ENCODE peak calls at places on chromosomes 2 and 18, in four cellular contexts. I is right lobe of liver, T is endothelial cell of umbilical vein, C is sigmoid colon. E is an unnamed sample. For H3K9me3, the result is how much of the 10 kb centered on the place peaks cover.

GRCh38 chr2:39216495-39217191 is 27.1 kb downstream of the CDKL4 start:
- DNase-seq in I (no peak), T (no peak), C (no peak), E (no peak)

GRCh38 chr2:231104115-231104713 is 20.6 kb downstream of the HTR2B start:
- DNase-seq in I (no peak), T (peak), C (peak), E (peak)

GRCh38 chr2:203811491-203812221 is 55.9 kb upstream of the CTLA4 start:
- DNase-seq in I (peak), T (peak), C (peak), E (peak)

GRCh38 chr2:230230087-230230486 is 4.6 kb downstream of the SP140 start:
- DNase-seq in I (no peak), T (peak), C (no peak), E (no peak)

GRCh38 chr18:22466608-22467390 is 49.1 kb upstream of the CTAGE1 start:
- DNase-seq in I (no peak), T (peak), C (no peak), E (peak)

GRCh38 chr2:59594671-59595222 is 958.7 kb downstream of the BCL11A start:
- DNase-seq in I (no peak), T (no peak), C (no peak), E (no peak)

GRCh38 chr2:48343571-48344440 is 186.1 kb upstream of the STON1 start:
- DNase-seq in I (no peak), T (peak), C (no peak), E (no peak)

GRCh38 chr2:217714268-217714643 is 288.5 kb downstream of the TNS1 start:
- DNase-seq in I (peak), T (peak), C (peak), E (no peak)

GRCh38 chr2:120684225-120684624 is 51.4 kb upstream of the GLI2 start:
- DNase-seq in I (no peak), T (no peak), C (peak), E (no peak)

GRCh38 chr2:82650038-82650437 is 1809.0 kb downstream of the SUCLG1 start:
- DNase-seq in I (no peak), T (no peak), C (no peak), E (no peak)

GRCh38 chr2:1745171-1746023 is 1.1 kb upstream of the PXDN start:
- DNase-seq in I (peak), T (no peak), C (no peak), E (no peak)

GRCh38 chr2:46230677-46231425 is 66.4 kb upstream of the EPAS1 start:
- DNase-seq in I (no peak), T (no peak), C (no peak), E (no peak)

GRCh38 chr2:9328931-9329330 is 94.4 kb downstream of the ITGB1BP1 start:
- DNase-seq in I (no peak), T (no peak), C (no peak), E (no peak)

GRCh38 chr2:111168528-111168929 is 47.8 kb downstream of the BCL2L11 start:
- DNase-seq in I (no peak), T (peak), C (no peak), E (peak)

GRCh38 chr2:174544156-174544555 is 53.4 kb downstream of the WIPF1 start:
- DNase-seq in I (no peak), T (no peak), C (no peak), E (no peak)

GRCh38 chr2:47065771-47066380 is 89.2 kb downstream of the STPG4 start:
- DNase-seq in I (no peak), T (peak), C (no peak), E (peak)

DNA sequence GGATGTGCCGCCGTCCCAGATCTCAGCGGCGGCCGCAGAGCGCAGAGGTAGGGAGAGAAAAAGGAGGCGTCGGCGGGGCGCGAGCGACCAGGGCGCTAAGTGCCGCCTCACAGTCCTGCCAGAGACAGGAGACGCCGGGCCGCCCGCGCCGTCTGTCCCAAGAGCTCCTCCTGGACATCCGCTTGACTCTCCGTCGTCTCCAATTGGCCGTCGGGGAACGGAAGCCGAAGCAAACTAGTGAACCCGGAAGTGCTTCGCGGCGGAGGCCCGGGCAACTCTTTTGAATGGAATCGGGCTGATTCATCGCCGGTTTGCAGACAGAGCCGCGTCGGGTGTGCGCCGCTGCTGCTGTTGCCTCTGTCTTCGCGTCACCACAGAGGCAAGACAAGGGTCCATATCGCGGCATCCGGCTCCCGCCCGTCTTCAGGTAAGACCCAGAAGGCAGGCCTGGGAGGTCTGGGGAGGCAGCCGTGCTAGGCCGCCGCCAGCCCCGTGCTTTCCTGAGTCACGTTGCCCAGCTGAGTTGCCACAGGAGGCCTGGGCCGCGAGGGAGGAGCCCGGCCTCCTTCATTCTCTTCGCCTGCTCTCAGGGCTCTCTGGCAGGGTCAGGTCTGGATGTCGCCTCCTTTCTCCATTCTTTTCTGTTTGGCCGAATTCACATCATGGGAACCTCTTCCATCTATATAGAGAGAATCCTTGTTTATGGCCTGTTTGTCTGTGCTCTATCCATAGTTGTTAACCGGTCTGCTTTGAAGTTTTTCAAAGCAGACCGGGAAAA is at the start of gene PSMD14:
- DNase-seq in I (peak), T (peak), C (peak), E (peak)
- TF ChIP-seq POLR2A in I (peak), T (peak), C (peak), E (no peak)

GRCh38 chr2:404581-404980 is 116.7 kb upstream of the ALKAL2 start:
- DNase-seq in I (peak), T (no peak), C (no peak), E (no peak)

GRCh38 chr2:402206-402605 is 114.3 kb upstream of the ALKAL2 start:
- DNase-seq in I (no peak), T (no peak), C (no peak), E (no peak)

GRCh38 chr2:403682-404081 is 115.8 kb upstream of the ALKAL2 start:
- DNase-seq in I (no peak), T (no peak), C (no peak), E (no peak)

GRCh38 chr2:400988-401679 is 113.2 kb upstream of the ALKAL2 start:
- DNase-seq in I (no peak), T (no peak), C (no peak), E (no peak)

DNA sequence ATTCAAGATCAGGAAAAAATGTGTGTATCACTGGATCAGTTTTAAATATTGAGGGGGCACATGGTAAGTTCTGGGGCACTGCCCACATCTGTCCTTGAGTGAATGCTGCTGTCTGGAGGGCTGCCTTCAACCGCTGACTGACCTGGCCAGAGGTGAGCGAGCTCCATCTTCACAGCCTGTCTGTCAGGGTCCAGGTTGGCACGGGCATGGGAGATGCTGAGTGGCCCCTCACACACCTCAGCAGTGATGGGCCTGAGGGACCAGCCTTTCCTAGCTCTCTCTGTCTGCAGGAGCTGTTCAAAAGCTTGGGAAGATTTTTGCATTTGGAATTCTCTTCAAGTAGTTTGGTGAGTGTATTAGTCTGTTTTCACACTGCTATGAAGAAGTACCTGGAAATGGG is 114.8 kb upstream of the ALKAL2 start:
- DNase-seq in I (peak), T (no peak), C (no peak), E (no peak)
- H3K9me3 ChIP-seq in I (under half), T (under half), C (under half), E (under half)

GRCh38 chr2:65353046-65353445 is 79.4 kb downstream of the SPRED2 start:
- DNase-seq in I (no peak), T (no peak), C (no peak), E (no peak)
- TF ChIP-seq CTCF in I (no peak), T (no peak), C (no peak), E (no peak)

GRCh38 chr2:147843421-147843863 is 1.4 kb upstream of the ACVR2A start:
- DNase-seq in I (no peak), T (no peak), C (no peak), E (no peak)

GRCh38 chr2:147846382-147847081 is 1.7 kb downstream of the ACVR2A start:
- DNase-seq in I (no peak), T (peak), C (no peak), E (no peak)

GRCh38 chr2:147844691-147845607 is at the start of gene ACVR2A:
- DNase-seq in I (peak), T (peak), C (peak), E (peak)

GRCh38 chr2:147845608-147846002 is 776 bp downstream of the ACVR2A start:
- DNase-seq in I (no peak), T (peak), C (no peak), E (no peak)

DNA sequence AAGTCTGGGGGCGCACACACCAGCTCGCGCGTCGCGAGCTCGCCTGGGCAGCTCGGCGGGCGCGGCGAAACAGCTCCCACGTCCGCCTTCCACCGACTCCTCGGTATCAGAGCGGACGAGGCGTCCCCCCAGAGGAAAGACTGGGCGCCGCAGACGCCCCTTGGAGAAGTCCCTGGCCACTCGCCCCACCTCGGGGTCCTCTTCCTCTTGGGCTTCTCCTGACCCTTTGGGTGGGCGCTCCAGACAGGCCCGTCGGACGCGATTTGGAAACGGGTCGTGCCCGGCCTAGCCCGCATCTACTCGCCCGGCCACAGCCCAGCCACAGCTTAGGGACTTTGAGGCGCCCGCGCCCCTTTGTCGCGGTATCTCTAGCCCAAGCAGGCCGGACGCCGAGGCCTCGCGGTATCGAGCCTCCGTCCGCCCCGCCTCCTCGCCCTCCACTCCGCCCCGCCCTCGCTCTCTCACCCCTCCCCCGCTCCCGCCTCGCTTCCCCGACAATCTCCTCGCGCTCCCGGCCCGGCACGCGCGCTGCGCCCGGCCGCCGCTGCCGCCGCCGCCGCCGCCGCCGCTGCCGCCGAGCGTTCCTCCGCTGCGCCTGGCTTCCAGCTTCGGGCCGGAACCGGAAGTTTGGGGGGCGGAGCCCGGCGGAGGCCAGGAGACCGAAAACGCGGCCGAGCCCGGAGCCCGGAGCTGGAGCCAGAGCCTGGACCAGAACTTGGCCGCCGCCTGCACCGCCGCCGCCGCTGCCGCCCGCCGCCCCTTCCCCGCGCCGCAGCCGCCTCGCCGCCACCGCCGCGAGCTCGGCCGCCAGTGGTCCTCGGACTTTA is 752 bp upstream of the ACVR2A start:
- DNase-seq in I (peak), T (peak), C (peak), E (peak)
- TF ChIP-seq POLR2A in I (peak), T (no peak), C (peak), E (peak)

DNA sequence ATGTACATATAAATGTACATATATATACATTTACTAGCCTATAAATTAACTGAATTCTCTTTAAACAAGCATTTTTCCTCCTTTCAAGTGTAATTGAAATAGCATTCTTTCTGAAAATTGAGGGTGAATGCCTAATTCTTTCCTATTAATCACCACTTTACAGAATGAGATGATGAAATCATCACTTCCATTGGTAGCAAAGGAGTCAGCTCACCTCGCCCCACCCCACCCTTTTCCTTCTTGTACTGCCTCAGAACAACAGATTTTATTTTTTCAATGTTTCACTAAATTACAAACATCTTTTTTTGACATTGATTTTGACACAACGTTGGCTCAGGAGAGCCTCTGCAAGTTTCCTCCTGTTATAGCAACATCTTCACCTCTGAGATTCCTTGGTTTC is 181.9 kb upstream of the CDH7 start:
- DNase-seq in I (no peak), T (no peak), C (no peak), E (no peak)
- H3K9me3 ChIP-seq in I (under half), T (under half), C (under half), E (under half)

GRCh38 chr18:48644029-48644428 is 105.2 kb downstream of the CTIF start:
- DNase-seq in I (peak), T (no peak), C (no peak), E (no peak)

GRCh38 chr18:48643262-48643661 is 104.4 kb downstream of the CTIF start:
- DNase-seq in I (no peak), T (no peak), C (no peak), E (no peak)

GRCh38 chr18:48645427-48646002 is 106.7 kb downstream of the CTIF start:
- DNase-seq in I (no peak), T (no peak), C (no peak), E (no peak)

GRCh38 chr18:48649231-48649630 is 110.4 kb downstream of the CTIF start:
- DNase-seq in I (no peak), T (no peak), C (no peak), E (no peak)
- TF ChIP-seq CTCF in I (no peak), T (no peak), C (no peak), E (no peak)

GRCh38 chr2:70094171-70094977 is 7.1 kb downstream of the PCBP1 start:
- DNase-seq in I (peak), T (no peak), C (peak), E (no peak)

GRCh38 chr2:70095833-70096670 is 8.8 kb downstream of the PCBP1 start:
- DNase-seq in I (peak), T (no peak), C (peak), E (no peak)

GRCh38 chr2:70091816-70092215 is 4.5 kb downstream of the PCBP1 start:
- DNase-seq in I (no peak), T (no peak), C (no peak), E (no peak)

GRCh38 chr2:70098032-70098431 is 10.8 kb downstream of the PCBP1 start:
- DNase-seq in I (peak), T (no peak), C (no peak), E (no peak)

GRCh38 chr2:70094978-70095832 is 7.9 kb downstream of the PCBP1 start:
- DNase-seq in I (peak), T (peak), C (peak), E (no peak)
- TF ChIP-seq POLR2A in I (peak), T (no peak), C (no peak), E (peak)

GRCh38 chr2:62209427-62209991 is 13.6 kb downstream of the B3GNT2 start:
- DNase-seq in I (no peak), T (no peak), C (no peak), E (peak)

GRCh38 chr2:62208758-62209114 is 12.8 kb downstream of the B3GNT2 start:
- DNase-seq in I (no peak), T (no peak), C (no peak), E (no peak)

GRCh38 chr2:62206024-62206423 is 10.1 kb downstream of the B3GNT2 start:
- DNase-seq in I (no peak), T (no peak), C (no peak), E (no peak)

GRCh38 chr2:62207480-62207879 is 11.6 kb downstream of the B3GNT2 start:
- DNase-seq in I (no peak), T (no peak), C (no peak), E (no peak)

GRCh38 chr2:62208082-62208757 is 12.3 kb downstream of the B3GNT2 start:
- DNase-seq in I (no peak), T (no peak), C (no peak), E (no peak)
- H3K9me3 ChIP-seq in I (under half), T (under half), C (under half), E (under half)

DNA sequence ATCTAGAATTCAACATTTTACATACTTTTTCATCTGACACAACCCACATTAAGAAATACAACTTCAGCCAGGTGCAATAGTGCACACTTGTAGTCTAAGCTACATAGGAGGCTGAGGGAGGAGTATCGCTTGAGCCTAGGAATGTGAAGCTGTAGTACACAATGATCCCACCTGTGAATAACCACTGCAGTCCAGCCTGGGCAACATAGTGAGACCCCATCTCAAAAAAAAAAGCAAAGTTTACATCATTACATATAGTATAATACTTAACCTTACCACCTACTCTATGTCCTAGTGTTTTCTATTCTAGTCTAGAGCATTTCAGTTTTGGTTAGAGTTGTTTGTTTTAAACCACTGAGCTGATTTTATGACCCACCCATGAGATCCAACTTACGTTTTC is 86.5 kb upstream of the FAM117B start:
- DNase-seq in I (no peak), T (no peak), C (no peak), E (no peak)
- TF ChIP-seq CTCF in I (no peak), T (no peak), C (no peak), E (no peak)

GRCh38 chr2:241772063-241772499 is 4.5 kb upstream of the GAL3ST2 start:
- DNase-seq in I (no peak), T (no peak), C (no peak), E (no peak)

GRCh38 chr2:241770936-241771285 is 5.7 kb upstream of the GAL3ST2 start:
- DNase-seq in I (no peak), T (no peak), C (no peak), E (no peak)

GRCh38 chr2:241769819-241770184 is 6.8 kb upstream of the GAL3ST2 start:
- DNase-seq in I (no peak), T (no peak), C (peak), E (no peak)

GRCh38 chr2:241770185-241770935 is 6.3 kb upstream of the GAL3ST2 start:
- DNase-seq in I (peak), T (no peak), C (peak), E (no peak)

DNA sequence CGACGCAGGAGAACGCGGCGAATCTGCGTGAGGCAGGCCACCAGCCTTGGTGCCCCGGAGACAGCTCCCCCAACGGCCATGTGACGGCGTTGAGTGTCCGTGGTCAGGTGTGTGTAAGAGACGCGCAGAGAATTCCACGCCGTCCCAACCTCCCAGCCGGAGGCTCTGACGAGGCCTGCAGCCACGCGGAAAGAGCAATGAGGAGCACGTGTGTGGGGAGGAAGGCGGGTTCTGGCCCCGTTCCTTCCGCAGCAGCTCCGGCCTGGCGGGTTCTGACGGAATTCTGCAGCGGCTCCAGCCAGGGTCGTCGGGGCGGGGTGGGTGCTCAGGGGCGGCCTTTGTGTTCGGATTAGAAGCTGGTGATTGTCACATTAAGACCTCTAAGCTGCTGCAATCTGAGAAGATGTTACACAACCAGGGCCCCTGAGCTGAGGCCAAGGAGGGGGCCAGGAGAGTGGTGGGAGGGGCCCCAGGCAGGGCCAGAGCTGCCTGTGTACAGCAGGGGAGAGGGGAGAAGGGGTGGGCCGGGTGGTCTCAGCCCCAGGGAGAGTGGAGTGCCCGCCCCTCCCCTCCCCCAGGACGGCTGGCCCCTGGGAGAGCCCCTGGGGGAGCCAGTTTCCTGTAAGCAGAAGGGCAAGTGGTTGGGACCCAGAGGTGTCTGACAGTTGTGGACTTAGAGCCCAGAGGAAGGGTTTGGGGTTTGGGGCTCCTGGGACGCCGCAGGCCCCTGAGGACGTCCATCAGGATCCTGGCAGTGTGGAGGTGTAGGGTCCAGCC is 5.1 kb upstream of the GAL3ST2 start:
- DNase-seq in I (peak), T (no peak), C (peak), E (peak)
- TF ChIP-seq POLR2A in I (no peak), T (no peak), C (no peak), E (no peak)

E was measured in thyroid gland.